ENCODE peak calls at places on chromosomes 7 and 10, in eight cellular contexts. X is lower leg skin, Q is OCI-LY7, S is AG04449, P is heart right ventricle, F is mammary epithelial cell, K is epithelial cell of proximal tubule, Z is epithelial cell of esophagus. W is an unnamed sample.

GRCh38 chr7:151665363-151665762 is 145.7 kb upstream of the RHEB start:
- DNase-seq in X (peak; percentile 82), Q (no peak), S (peak; percentile 83), P (peak; percentile 52), F (no peak), K (no peak), Z (no peak), W (no peak)

GRCh38 chr10:127243490-127244272 is 47.3 kb upstream of the INSYN2A start:
- DNase-seq in X (no peak), Q (peak; percentile 3), S (no peak), P (no peak), F (peak; percentile 11), K (peak; percentile 7), Z (peak; percentile 47), W (peak; percentile 60)

GRCh38 chr7:29431686-29432085 is 131.9 kb upstream of the PRR15 start:
- DNase-seq in X (no peak), Q (no peak), S (no peak), P (no peak), F (no peak), K (no peak), Z (no peak), W (no peak)

GRCh38 chr10:111479966-111480365 is 403.1 kb downstream of the ADRA2A start:
- DNase-seq in X (no peak), Q (no peak), S (no peak), P (no peak), F (peak; percentile 63), K (no peak), Z (peak; percentile 59), W (no peak)

GRCh38 chr7:133434246-133434865 is 181.5 kb downstream of the EXOC4 start:
- DNase-seq in X (no peak), Q (peak; percentile 9), S (no peak), P (no peak), F (peak; percentile 8), K (no peak), Z (peak; percentile 24), W (no peak)

GRCh38 chr10:107623292-107623691 is 458.8 kb upstream of the SORCS1 start:
- DNase-seq in X (no peak), Q (no peak), S (no peak), P (no peak), F (peak; percentile 30), K (no peak), Z (no peak), W (no peak)

GRCh38 chr7:2894118-2894940 is 50.2 kb upstream of the GNA12 start:
- DNase-seq in X (no peak), Q (peak; percentile 91), S (no peak), P (no peak), F (no peak), K (no peak), Z (no peak), W (peak; percentile 83)

GRCh38 chr10:52443419-52444388 is 129.6 kb downstream of the DKK1 start:
- DNase-seq in X (no peak), Q (no peak), S (peak; percentile 65), P (no peak), F (peak; percentile 98), K (peak; percentile 18), Z (peak; percentile 94), W (no peak)

GRCh38 chr7:64574481-64575159 is 11.7 kb upstream of the ZNF680 start:
- DNase-seq in X (no peak), Q (no peak), S (no peak), P (peak; percentile 78), F (no peak), K (no peak), Z (peak; percentile 34), W (no peak)

GRCh38 chr7:41817386-41817785 is 114.5 kb upstream of the INHBA start:
- DNase-seq in X (no peak), Q (no peak), S (no peak), P (no peak), F (peak; percentile 93), K (no peak), Z (peak; percentile 71), W (peak; percentile 69)

GRCh38 chr10:78551184-78552005 is 517.4 kb upstream of the ZMIZ1 start:
- DNase-seq in X (no peak), Q (no peak), S (no peak), P (no peak), F (no peak), K (no peak), Z (no peak), W (peak; percentile 54)

GRCh38 chr10:58326967-58327381 is 7.8 kb upstream of the UBE2D1 start:
- DNase-seq in X (peak; percentile 86), Q (no peak), S (no peak), P (peak; percentile 34), F (no peak), K (no peak), Z (peak; percentile 68), W (no peak)

GRCh38 chr7:99314504-99314903 is 11.2 kb upstream of the ARPC1A start:
- DNase-seq in X (peak; percentile 86), Q (no peak), S (no peak), P (no peak), F (peak; percentile 61), K (no peak), Z (peak; percentile 86), W (peak; percentile 78)

GRCh38 chr7:80124870-80125269 is 9.8 kb upstream of the GNAI1 start:
- DNase-seq in X (no peak), Q (no peak), S (no peak), P (no peak), F (no peak), K (no peak), Z (no peak), W (no peak)

GRCh38 chr7:50803359-50804337 is 21.0 kb upstream of the GRB10 start:
- DNase-seq in X (no peak), Q (no peak), S (no peak), P (no peak), F (peak; percentile 70), K (no peak), Z (peak; percentile 81), W (no peak)

GRCh38 chr10:24255115-24255895 is 46.4 kb downstream of the KIAA1217 start:
- DNase-seq in X (peak; percentile 80), Q (no peak), S (no peak), P (no peak), F (peak; percentile 86), K (no peak), Z (peak; percentile 95), W (no peak)

GRCh38 chr7:107043916-107044346 is 574 bp upstream of the PRKAR2B start:
- DNase-seq in X (no peak), Q (no peak), S (no peak), P (no peak), F (no peak), K (no peak), Z (no peak), W (no peak)

GRCh38 chr10:62076872-62077271 is 175.4 kb downstream of the ARID5B start:
- DNase-seq in X (no peak), Q (no peak), S (peak; percentile 56), P (no peak), F (peak; percentile 89), K (peak; percentile 27), Z (peak; percentile 95), W (no peak)

GRCh38 chr10:44383749-44384600 is 922 bp downstream of the CXCL12 start:
- DNase-seq in X (peak; percentile 85), Q (no peak), S (no peak), P (peak; percentile 32), F (peak; percentile 21), K (no peak), Z (no peak), W (no peak)

GRCh38 chr10:73871915-73872710 is 2.2 kb downstream of the CAMK2G start:
- DNase-seq in X (no peak), Q (no peak), S (no peak), P (no peak), F (no peak), K (no peak), Z (peak; percentile 18), W (no peak)

GRCh38 chr7:117401293-117402002 is 25.8 kb downstream of the ASZ1 start:
- DNase-seq in X (no peak), Q (no peak), S (no peak), P (no peak), F (peak; percentile 6), K (no peak), Z (peak; percentile 29), W (no peak)

GRCh38 chr7:117403737-117404136 is 23.6 kb downstream of the ASZ1 start:
- DNase-seq in X (no peak), Q (no peak), S (no peak), P (no peak), F (no peak), K (no peak), Z (no peak), W (no peak)

GRCh38 chr7:117399820-117400422 is 27.4 kb downstream of the ASZ1 start:
- DNase-seq in X (no peak), Q (no peak), S (no peak), P (no peak), F (no peak), K (no peak), Z (peak; percentile 17), W (no peak)

GRCh38 chr7:117402109-117402508 is 25.2 kb downstream of the ASZ1 start:
- DNase-seq in X (no peak), Q (no peak), S (no peak), P (no peak), F (peak; percentile 16), K (no peak), Z (peak; percentile 4), W (no peak)

GRCh38 chr7:117405519-117405918 is 21.8 kb downstream of the ASZ1 start:
- DNase-seq in X (no peak), Q (no peak), S (no peak), P (no peak), F (no peak), K (no peak), Z (no peak), W (no peak)
- TF ChIP-seq CTCF in X (no peak), Q (no peak), S (no peak), P (no peak), F (no peak), K (no peak), Z (peak; percentile 10), W (no peak)

GRCh38 chr7:128266891-128267839 is 26.1 kb downstream of the LEP start:
- DNase-seq in X (peak; percentile 90), Q (no peak), S (peak; percentile 19), P (peak; percentile 16), F (peak; percentile 67), K (peak; percentile 20), Z (peak; percentile 87), W (no peak)
- TF ChIP-seq CTCF in X (no peak), Q (no peak), S (peak; percentile 32), P (no peak), F (no peak), K (no peak), Z (no peak), W (no peak)

GRCh38 chr10:76970795-76971519 is 666.7 kb downstream of the KCNMA1 start:
- DNase-seq in X (no peak), Q (no peak), S (no peak), P (no peak), F (no peak), K (no peak), Z (no peak), W (no peak)
- TF ChIP-seq CTCF in X (no peak), Q (no peak), S (no peak), P (no peak), F (no peak), K (no peak), Z (no peak), W (no peak)

DNA sequence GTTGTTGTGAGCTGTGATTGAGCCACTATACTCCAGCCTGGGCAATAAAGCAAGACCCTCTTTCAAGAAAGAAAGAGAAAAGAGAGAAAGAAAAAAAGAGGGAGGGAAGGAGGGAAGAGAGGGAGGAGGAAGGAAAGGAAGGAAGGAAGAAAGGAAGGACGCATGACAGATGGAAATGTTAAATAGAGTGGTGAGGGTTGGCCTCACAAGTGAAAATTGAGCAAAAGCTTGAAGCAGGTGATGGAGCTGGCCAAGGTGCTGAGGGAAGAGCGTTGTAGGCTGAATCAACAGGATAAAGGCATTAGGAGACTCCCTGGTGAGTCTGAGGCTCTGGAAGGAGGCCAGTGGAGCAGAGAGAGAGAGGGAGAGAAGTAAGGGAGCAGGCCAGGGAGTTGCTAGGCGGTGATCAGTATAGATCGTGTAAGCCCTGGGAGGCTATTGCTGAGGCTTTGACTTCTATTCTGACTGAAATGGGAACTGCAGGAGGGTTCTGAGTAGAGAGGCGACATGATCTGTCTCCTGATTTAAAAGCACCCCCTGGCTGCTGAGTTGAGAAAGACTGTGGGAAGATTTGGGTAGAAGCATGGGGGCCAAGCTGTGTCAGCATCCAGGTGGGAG is 26.5 kb upstream of the TMEM248 start:
- DNase-seq in X (no peak), Q (no peak), S (no peak), P (no peak), F (peak; percentile 14), K (no peak), Z (peak; percentile 51), W (no peak)
- TF ChIP-seq CTCF in X (no peak), Q (peak; percentile 51), S (no peak), P (no peak), F (no peak), K (peak; percentile 24), Z (peak; percentile 19), W (no peak)

W was measured in activated CD8-positive, alpha-beta T cell treated with anti-CD3 and anti-CD28 coated beads for 36 hours.